ENCODE peak calls at places on chromosomes 11 and 22, in six cellular contexts. One of them, this sample, is unnamed.

GRCh38 chr11:31863170-31863929 is 52.2 kb upstream of the PAX6 start:
- DNase-seq in GM12891: no peak
- DNase-seq in SK-N-SH: no peak
- DNase-seq in HL-60: no peak
- DNase-seq in upper lobe of left lung: no peak
- DNase-seq in stomach: no peak
- DNase-seq in this sample: no peak

GRCh38 chr11:67731583-67731982 is 57.2 kb upstream of the ALDH3B2 start:
- DNase-seq in GM12891: no peak
- DNase-seq in SK-N-SH: peak; percentile 34
- DNase-seq in HL-60: no peak
- DNase-seq in upper lobe of left lung: no peak
- DNase-seq in stomach: no peak
- DNase-seq in this sample: no peak

GRCh38 chr11:27754035-27755017 is 54.1 kb upstream of the BDNF start:
- DNase-seq in GM12891: no peak
- DNase-seq in SK-N-SH: no peak
- DNase-seq in HL-60: no peak
- DNase-seq in upper lobe of left lung: no peak
- DNase-seq in stomach: no peak
- DNase-seq in this sample: no peak

GRCh38 chr11:70819022-70819421 is 420.7 kb downstream of the CTTN start:
- DNase-seq in GM12891: no peak
- DNase-seq in SK-N-SH: no peak
- DNase-seq in HL-60: no peak
- DNase-seq in upper lobe of left lung: no peak
- DNase-seq in stomach: no peak
- DNase-seq in this sample: no peak

GRCh38 chr11:41714101-41714500 is 254.6 kb upstream of the LRRC4C start:
- DNase-seq in GM12891: no peak
- DNase-seq in SK-N-SH: no peak
- DNase-seq in HL-60: no peak
- DNase-seq in upper lobe of left lung: no peak
- DNase-seq in stomach: no peak
- DNase-seq in this sample: no peak

GRCh38 chr11:120108154-120108784 is 29.6 kb downstream of the TRIM29 start:
- DNase-seq in GM12891: peak; percentile 90
- DNase-seq in SK-N-SH: peak; percentile 95
- DNase-seq in HL-60: peak; percentile 13
- DNase-seq in upper lobe of left lung: peak; percentile 64
- DNase-seq in stomach: peak; percentile 80
- DNase-seq in this sample: peak; percentile 88

GRCh38 chr11:80155412-80156017 is 714.7 kb upstream of the TENM4 start:
- DNase-seq in GM12891: no peak
- DNase-seq in SK-N-SH: peak; percentile 24
- DNase-seq in HL-60: no peak
- DNase-seq in upper lobe of left lung: no peak
- DNase-seq in stomach: no peak
- DNase-seq in this sample: no peak

GRCh38 chr22:22343603-22344276 is 99.2 kb downstream of the VPREB1 start:
- DNase-seq in GM12891: no peak
- DNase-seq in SK-N-SH: no peak
- DNase-seq in HL-60: peak; percentile 25
- DNase-seq in upper lobe of left lung: no peak
- DNase-seq in stomach: no peak
- DNase-seq in this sample: no peak

GRCh38 chr11:104332110-104332509 is 168.2 kb upstream of the PDGFD start:
- DNase-seq in GM12891: no peak
- DNase-seq in SK-N-SH: no peak
- DNase-seq in HL-60: no peak
- DNase-seq in upper lobe of left lung: no peak
- DNase-seq in stomach: peak; percentile 32
- DNase-seq in this sample: no peak

GRCh38 chr11:75031224-75031753 is 42.6 kb downstream of the NEU3 start:
- DNase-seq in GM12891: no peak
- DNase-seq in SK-N-SH: no peak
- DNase-seq in HL-60: no peak
- DNase-seq in upper lobe of left lung: peak; percentile 51
- DNase-seq in stomach: no peak
- DNase-seq in this sample: no peak

GRCh38 chr22:19038728-19039447 is 83.3 kb downstream of the DGCR2 start:
- DNase-seq in GM12891: no peak
- DNase-seq in SK-N-SH: no peak
- DNase-seq in HL-60: no peak
- DNase-seq in upper lobe of left lung: peak; percentile 18
- DNase-seq in stomach: no peak
- DNase-seq in this sample: no peak

GRCh38 chr11:95412074-95412473 is 181.1 kb upstream of the SESN3 start:
- DNase-seq in GM12891: no peak
- DNase-seq in SK-N-SH: no peak
- DNase-seq in HL-60: no peak
- DNase-seq in upper lobe of left lung: no peak
- DNase-seq in stomach: no peak
- DNase-seq in this sample: no peak

GRCh38 chr11:122069946-122070345 is 46.1 kb downstream of the BLID start:
- DNase-seq in GM12891: no peak
- DNase-seq in SK-N-SH: peak; percentile 65
- DNase-seq in HL-60: no peak
- DNase-seq in upper lobe of left lung: peak; percentile 40
- DNase-seq in stomach: peak; percentile 28
- DNase-seq in this sample: no peak
- TF ChIP-seq POLR2AphosphoS5 in GM12891: no peak
- TF ChIP-seq POLR2AphosphoS5 in SK-N-SH: no peak
- TF ChIP-seq POLR2AphosphoS5 in HL-60: no peak
- TF ChIP-seq POLR2AphosphoS5 in upper lobe of left lung: no peak
- TF ChIP-seq POLR2AphosphoS5 in stomach: no peak
- TF ChIP-seq POLR2AphosphoS5 in this sample: no peak

DNA sequence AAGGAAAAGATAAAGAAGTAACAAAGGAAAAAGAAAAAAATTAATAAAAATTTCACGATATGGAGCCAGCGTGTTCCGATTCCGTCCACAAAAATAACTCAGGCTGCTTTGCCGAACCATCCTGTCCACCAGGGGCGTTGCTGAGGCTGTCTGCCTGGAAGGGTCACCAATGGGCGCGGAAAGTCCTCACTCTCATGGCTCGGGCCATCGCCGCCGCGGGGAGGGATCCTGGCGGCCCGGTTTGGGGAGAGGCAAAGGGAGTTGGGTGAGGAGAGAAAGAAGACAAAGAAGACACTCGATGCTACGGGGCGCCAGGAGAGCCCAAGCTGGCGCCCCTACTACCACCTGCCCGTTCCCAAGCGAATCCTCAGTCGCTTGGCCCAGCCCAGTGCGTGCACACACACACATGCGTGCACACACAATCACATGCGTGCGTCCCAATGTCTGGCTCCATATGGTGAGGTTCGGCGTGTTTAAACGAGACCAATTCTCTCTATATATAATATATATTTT is 5.6 kb upstream of the PYGM start:
- DNase-seq in GM12891: no peak
- DNase-seq in SK-N-SH: peak; percentile 44
- DNase-seq in HL-60: no peak
- DNase-seq in upper lobe of left lung: no peak
- DNase-seq in stomach: no peak
- DNase-seq in this sample: no peak
- TF ChIP-seq POLR2AphosphoS5 in GM12891: peak; percentile 56
- TF ChIP-seq POLR2AphosphoS5 in SK-N-SH: no peak
- TF ChIP-seq POLR2AphosphoS5 in HL-60: peak; percentile 50
- TF ChIP-seq POLR2AphosphoS5 in upper lobe of left lung: no peak
- TF ChIP-seq POLR2AphosphoS5 in stomach: no peak
- TF ChIP-seq POLR2AphosphoS5 in this sample: peak; percentile 76

GRCh38 chr11:57711414-57712255 is at the start of gene MED19:
- DNase-seq in GM12891: peak; percentile 56
- DNase-seq in SK-N-SH: no peak
- DNase-seq in HL-60: peak; percentile 63
- DNase-seq in upper lobe of left lung: peak; percentile 95
- DNase-seq in stomach: peak; percentile 87
- DNase-seq in this sample: no peak
- TF ChIP-seq POLR2AphosphoS5 in GM12891: peak; percentile 30
- TF ChIP-seq POLR2AphosphoS5 in SK-N-SH: no peak
- TF ChIP-seq POLR2AphosphoS5 in HL-60: no peak
- TF ChIP-seq POLR2AphosphoS5 in upper lobe of left lung: no peak
- TF ChIP-seq POLR2AphosphoS5 in stomach: peak; percentile 73
- TF ChIP-seq POLR2AphosphoS5 in this sample: no peak

GRCh38 chr22:39518996-39519680 is 1.2 kb upstream of the ATF4 start:
- DNase-seq in GM12891: no peak
- DNase-seq in SK-N-SH: peak; percentile 47
- DNase-seq in HL-60: no peak
- DNase-seq in upper lobe of left lung: no peak
- DNase-seq in stomach: no peak
- DNase-seq in this sample: no peak
- TF ChIP-seq POLR2AphosphoS5 in GM12891: no peak
- TF ChIP-seq POLR2AphosphoS5 in SK-N-SH: no peak
- TF ChIP-seq POLR2AphosphoS5 in HL-60: no peak
- TF ChIP-seq POLR2AphosphoS5 in upper lobe of left lung: no peak
- TF ChIP-seq POLR2AphosphoS5 in stomach: no peak
- TF ChIP-seq POLR2AphosphoS5 in this sample: no peak

GRCh38 chr22:38026130-38027111 is 30.8 kb upstream of the PICK1 start:
- DNase-seq in GM12891: no peak
- DNase-seq in SK-N-SH: peak; percentile 26
- DNase-seq in HL-60: no peak
- DNase-seq in upper lobe of left lung: no peak
- DNase-seq in stomach: no peak
- DNase-seq in this sample: no peak
- TF ChIP-seq POLR2AphosphoS5 in GM12891: no peak
- TF ChIP-seq POLR2AphosphoS5 in SK-N-SH: no peak
- TF ChIP-seq POLR2AphosphoS5 in HL-60: no peak
- TF ChIP-seq POLR2AphosphoS5 in upper lobe of left lung: no peak
- TF ChIP-seq POLR2AphosphoS5 in stomach: no peak
- TF ChIP-seq POLR2AphosphoS5 in this sample: no peak

GRCh38 chr11:353315-353857 is 15.9 kb upstream of the B4GALNT4 start:
- DNase-seq in GM12891: no peak
- DNase-seq in SK-N-SH: no peak
- DNase-seq in HL-60: no peak
- DNase-seq in upper lobe of left lung: peak; percentile 82
- DNase-seq in stomach: peak; percentile 87
- DNase-seq in this sample: no peak
- TF ChIP-seq POLR2AphosphoS5 in GM12891: no peak
- TF ChIP-seq POLR2AphosphoS5 in SK-N-SH: no peak
- TF ChIP-seq POLR2AphosphoS5 in HL-60: no peak
- TF ChIP-seq POLR2AphosphoS5 in upper lobe of left lung: peak; percentile 62
- TF ChIP-seq POLR2AphosphoS5 in stomach: peak; percentile 51
- TF ChIP-seq POLR2AphosphoS5 in this sample: no peak

GRCh38 chr22:42358643-42359558 is 73.3 kb downstream of the NFAM1 start:
- DNase-seq in GM12891: no peak
- DNase-seq in SK-N-SH: no peak
- DNase-seq in HL-60: no peak
- DNase-seq in upper lobe of left lung: no peak
- DNase-seq in stomach: no peak
- DNase-seq in this sample: no peak

GRCh38 chr22:42357221-42357620 is 75.0 kb downstream of the NFAM1 start:
- DNase-seq in GM12891: no peak
- DNase-seq in SK-N-SH: no peak
- DNase-seq in HL-60: no peak
- DNase-seq in upper lobe of left lung: no peak
- DNase-seq in stomach: no peak
- DNase-seq in this sample: no peak

GRCh38 chr22:42360348-42360747 is 71.9 kb downstream of the NFAM1 start:
- DNase-seq in GM12891: no peak
- DNase-seq in SK-N-SH: no peak
- DNase-seq in HL-60: no peak
- DNase-seq in upper lobe of left lung: no peak
- DNase-seq in stomach: peak; percentile 83
- DNase-seq in this sample: no peak

GRCh38 chr22:42356547-42356946 is 75.7 kb downstream of the NFAM1 start:
- DNase-seq in GM12891: no peak
- DNase-seq in SK-N-SH: no peak
- DNase-seq in HL-60: no peak
- DNase-seq in upper lobe of left lung: no peak
- DNase-seq in stomach: no peak
- DNase-seq in this sample: no peak

DNA sequence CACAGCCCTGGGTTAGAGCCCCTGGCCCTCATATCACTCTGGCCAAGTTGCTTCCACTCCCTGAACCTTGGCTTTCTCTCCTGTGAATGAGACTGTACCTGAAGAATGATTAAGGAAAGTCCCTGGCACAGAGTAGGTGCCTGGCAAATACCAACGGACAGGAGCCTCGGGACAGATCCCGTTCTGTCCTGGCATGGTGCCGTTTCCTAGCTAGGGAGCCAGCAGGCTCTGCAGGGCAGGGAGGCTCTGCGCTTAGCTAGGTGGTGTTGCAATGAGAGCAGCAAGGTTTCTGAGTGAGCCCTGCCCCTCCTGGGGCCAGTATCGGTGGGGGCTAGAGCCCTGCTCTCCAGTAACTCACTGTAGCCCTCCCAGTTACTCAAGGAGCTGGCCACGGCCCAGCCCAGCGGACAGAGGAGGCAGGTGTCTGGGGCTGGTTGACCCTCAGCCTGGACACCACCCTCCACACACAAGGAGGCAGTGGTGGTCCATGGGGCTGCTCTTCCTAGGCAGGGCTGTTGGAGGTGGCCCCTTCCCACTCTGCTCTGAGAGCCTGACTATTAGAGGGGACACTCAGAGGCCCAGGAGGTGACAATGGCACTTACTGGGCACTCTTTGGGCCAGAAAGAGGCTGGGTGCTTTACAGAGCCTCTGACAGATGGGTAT is 74.4 kb downstream of the NFAM1 start:
- DNase-seq in GM12891: no peak
- DNase-seq in SK-N-SH: no peak
- DNase-seq in HL-60: no peak
- DNase-seq in upper lobe of left lung: peak; percentile 74
- DNase-seq in stomach: peak; percentile 87
- DNase-seq in this sample: no peak
- TF ChIP-seq POLR2AphosphoS5 in GM12891: no peak
- TF ChIP-seq POLR2AphosphoS5 in SK-N-SH: no peak
- TF ChIP-seq POLR2AphosphoS5 in HL-60: no peak
- TF ChIP-seq POLR2AphosphoS5 in upper lobe of left lung: no peak
- TF ChIP-seq POLR2AphosphoS5 in stomach: no peak
- TF ChIP-seq POLR2AphosphoS5 in this sample: no peak

This sample was measured in GM12892.